ENCODE peak calls at places on chromosome 7, in seven cellular contexts. Z is heart left ventricle; U is CD4-positive, alpha-beta T cell; Y is breast epithelium; L is heart right ventricle; O is mesendoderm; E is uterus. W is an unnamed sample.

GRCh38 chr7:149621776-149622175 is 124.2 kb upstream of the ZNF746 start:
- DNase-seq in Z (no peak), U (no peak), Y (no peak), L (no peak), O (no peak), E (no peak), W (no peak)

GRCh38 chr7:35253182-35253679 is 669 bp downstream of the TBX20 start:
- DNase-seq in Z (peak), U (no peak), Y (no peak), L (no peak), O (peak), E (no peak), W (no peak)

GRCh38 chr7:155369-156000 is 36.9 kb upstream of the FAM20C start:
- DNase-seq in Z (no peak), U (no peak), Y (no peak), L (no peak), O (no peak), E (no peak), W (no peak)

GRCh38 chr7:27174077-27175004 is at the start of gene HOXA10:
- DNase-seq in Z (no peak), U (no peak), Y (peak), L (no peak), O (no peak), E (peak), W (no peak)

GRCh38 chr7:54115028-54115763 is 427.0 kb upstream of the VSTM2A start:
- DNase-seq in Z (no peak), U (no peak), Y (no peak), L (no peak), O (no peak), E (no peak), W (no peak)

GRCh38 chr7:76269895-76270294 is 32.6 kb upstream of the HSPB1 start:
- DNase-seq in Z (no peak), U (no peak), Y (no peak), L (no peak), O (no peak), E (no peak), W (no peak)

GRCh38 chr7:44124822-44125202 is 1.5 kb upstream of the POLD2 start:
- DNase-seq in Z (no peak), U (no peak), Y (no peak), L (no peak), O (no peak), E (no peak), W (no peak)

GRCh38 chr7:44072364-44073231 is 7.2 kb upstream of the PGAM2 start:
- DNase-seq in Z (peak), U (no peak), Y (peak), L (peak), O (peak), E (peak), W (peak)

GRCh38 chr7:31885160-31885559 is 185.0 kb downstream of the PDE1C start:
- DNase-seq in Z (no peak), U (no peak), Y (no peak), L (no peak), O (no peak), E (no peak), W (no peak)

GRCh38 chr7:102431617-102432298 is 1.6 kb upstream of the ORAI2 start:
- DNase-seq in Z (no peak), U (peak), Y (no peak), L (no peak), O (peak), E (no peak), W (no peak)

GRCh38 chr7:129825005-129825553 is 127.7 kb downstream of the UBE2H start:
- DNase-seq in Z (peak), U (peak), Y (peak), L (peak), O (peak), E (peak), W (peak)

GRCh38 chr7:152615052-152615741 is 60.7 kb downstream of the XRCC2 start:
- DNase-seq in Z (no peak), U (no peak), Y (no peak), L (no peak), O (no peak), E (no peak), W (peak)

GRCh38 chr7:131068604-131069021 is 259.1 kb upstream of the MKLN1 start:
- DNase-seq in Z (no peak), U (no peak), Y (no peak), L (no peak), O (no peak), E (no peak), W (no peak)

GRCh38 chr7:131074043-131074442 is 253.6 kb upstream of the MKLN1 start:
- DNase-seq in Z (no peak), U (no peak), Y (no peak), L (no peak), O (no peak), E (no peak), W (no peak)

GRCh38 chr7:131074585-131074984 is 253.1 kb upstream of the MKLN1 start:
- DNase-seq in Z (no peak), U (no peak), Y (no peak), L (no peak), O (no peak), E (no peak), W (no peak)

GRCh38 chr7:131072505-131073091 is 255.1 kb upstream of the MKLN1 start:
- DNase-seq in Z (no peak), U (no peak), Y (no peak), L (no peak), O (peak), E (no peak), W (no peak)

GRCh38 chr7:131071786-131072504 is 255.7 kb upstream of the MKLN1 start:
- DNase-seq in Z (peak), U (no peak), Y (no peak), L (no peak), O (no peak), E (peak), W (no peak)
- H3K27ac ChIP-seq in Z (peak), U (no peak), Y (peak), L (peak), O (no peak), E (peak), W (peak)

GRCh38 chr7:148397985-148398384 is 192.6 kb upstream of the C7orf33 start:
- DNase-seq in Z (no peak), U (no peak), Y (no peak), L (no peak), O (no peak), E (no peak), W (no peak)
- H3K27ac ChIP-seq in Z (no peak), U (no peak), Y (no peak), L (no peak), O (no peak), E (no peak), W (no peak)

DNA sequence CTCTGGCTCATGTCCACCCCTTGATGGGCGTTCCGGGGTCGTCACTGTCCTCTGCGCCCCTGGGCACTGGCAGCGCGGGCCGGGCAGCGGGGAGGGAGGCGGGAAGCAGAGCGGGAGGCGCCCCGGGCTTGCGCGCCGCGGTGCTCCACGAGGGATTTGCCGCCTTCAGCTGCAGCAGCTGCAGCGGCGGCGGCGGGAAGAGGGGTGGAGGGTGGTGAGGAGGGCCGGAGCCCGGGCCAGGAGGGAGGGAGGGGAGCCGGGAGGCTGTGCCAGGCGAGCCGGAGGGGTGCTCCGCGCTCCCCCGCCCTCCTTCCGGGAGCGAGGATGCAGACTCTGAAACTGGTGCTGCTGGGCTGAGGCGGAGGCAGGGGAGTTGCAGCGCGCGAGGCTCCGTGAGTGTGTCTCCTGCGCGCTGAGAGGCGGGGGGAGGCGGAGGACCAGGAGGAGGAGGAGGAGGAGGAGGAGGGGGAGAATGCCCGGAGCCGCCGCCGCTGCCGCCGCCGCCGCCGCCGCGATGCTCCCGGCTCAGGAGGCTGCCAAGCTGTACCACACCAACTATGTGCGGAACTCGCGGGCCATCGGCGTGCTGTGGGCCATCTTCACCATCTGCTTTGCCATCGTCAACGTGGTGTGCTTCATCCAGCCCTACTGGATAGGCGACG is at the start of gene LHFPL3:
- DNase-seq in Z (no peak), U (no peak), Y (no peak), L (no peak), O (peak), E (no peak), W (no peak)
- H3K27ac ChIP-seq in Z (no peak), U (no peak), Y (no peak), L (no peak), O (no peak), E (no peak), W (no peak)

GRCh38 chr7:91151916-91152315 is 112.3 kb upstream of the FZD1 start:
- DNase-seq in Z (no peak), U (no peak), Y (no peak), L (no peak), O (no peak), E (no peak), W (no peak)
- H3K27ac ChIP-seq in Z (no peak), U (no peak), Y (no peak), L (no peak), O (no peak), E (no peak), W (no peak)

GRCh38 chr7:80804581-80804980 is 114.3 kb downstream of the SEMA3C start:
- DNase-seq in Z (no peak), U (no peak), Y (no peak), L (no peak), O (no peak), E (no peak), W (no peak)

GRCh38 chr7:80807166-80807900 is 111.5 kb downstream of the SEMA3C start:
- DNase-seq in Z (no peak), U (no peak), Y (no peak), L (no peak), O (no peak), E (no peak), W (no peak)

GRCh38 chr7:80806653-80807052 is 112.2 kb downstream of the SEMA3C start:
- DNase-seq in Z (no peak), U (no peak), Y (no peak), L (no peak), O (no peak), E (no peak), W (no peak)

DNA sequence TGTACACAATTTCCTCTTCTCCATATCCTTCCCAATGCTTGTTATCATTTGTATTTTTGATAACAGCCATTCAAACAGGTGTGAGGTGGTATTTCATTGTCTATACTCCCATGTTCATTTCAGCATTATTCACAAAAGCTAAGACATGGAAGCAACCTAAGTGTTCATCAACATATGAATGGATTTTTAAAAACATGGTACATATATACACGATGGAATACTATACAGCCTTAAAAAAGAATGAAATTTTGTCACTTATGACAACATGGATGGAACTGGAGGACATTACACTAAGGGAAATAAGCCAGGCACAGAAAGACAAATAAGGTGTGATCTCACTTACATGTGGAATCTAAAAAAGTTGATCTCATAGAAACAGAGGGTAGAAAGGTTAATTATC is 109.3 kb downstream of the SEMA3C start:
- DNase-seq in Z (no peak), U (no peak), Y (no peak), L (no peak), O (no peak), E (no peak), W (no peak)
- H3K27ac ChIP-seq in Z (no peak), U (no peak), Y (no peak), L (no peak), O (no peak), E (no peak), W (no peak)

DNA sequence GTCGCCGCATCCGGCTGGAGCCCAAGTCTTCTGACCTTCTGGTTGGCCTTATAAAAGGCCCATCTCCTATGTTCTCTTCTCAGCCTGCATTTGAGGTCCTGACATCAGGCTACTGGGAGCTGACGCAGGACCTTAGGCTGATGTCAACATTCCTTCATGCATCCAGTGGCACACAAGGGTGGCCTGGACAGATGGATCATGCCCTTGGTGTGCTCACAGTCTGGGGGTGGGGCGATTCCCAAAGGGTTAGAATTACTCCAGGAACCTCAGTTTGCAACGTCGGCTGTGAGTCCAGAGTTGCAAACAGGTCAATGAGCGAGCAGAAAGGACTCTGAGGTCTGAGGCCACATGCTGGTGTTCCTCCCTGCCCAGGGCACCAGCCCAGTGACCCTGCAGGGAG is 8.2 kb upstream of the CLIP2 start:
- DNase-seq in Z (no peak), U (no peak), Y (no peak), L (no peak), O (no peak), E (no peak), W (no peak)
- H3K27ac ChIP-seq in Z (no peak), U (no peak), Y (no peak), L (no peak), O (no peak), E (no peak), W (no peak)

DNA sequence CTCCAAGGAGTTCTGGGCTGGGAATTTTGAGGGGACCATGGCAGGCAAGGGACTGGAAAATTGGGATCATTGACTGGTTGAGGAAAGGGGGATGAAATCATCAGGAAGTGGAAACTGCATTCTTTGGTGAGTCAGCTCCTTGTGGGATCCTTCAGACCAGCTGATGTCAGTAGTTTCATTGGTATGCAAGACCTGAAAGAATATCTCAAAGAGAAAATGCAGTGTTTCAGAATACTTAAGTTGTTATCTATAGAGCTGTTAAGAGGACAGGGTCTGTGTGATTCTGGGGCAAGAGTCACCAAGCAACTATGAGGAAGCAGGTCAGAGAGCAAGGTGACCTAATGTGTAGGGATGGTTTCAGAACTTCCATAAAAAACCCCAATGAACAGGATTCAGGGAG is 595.9 kb upstream of the AUTS2 start:
- DNase-seq in Z (no peak), U (no peak), Y (no peak), L (no peak), O (peak), E (no peak), W (no peak)
- H3K27ac ChIP-seq in Z (no peak), U (no peak), Y (no peak), L (no peak), O (no peak), E (no peak), W (no peak)

W was measured in testis.